ENCODE peak calls at places on chromosomes 12 and 14, in seven cellular contexts. One of them, this sample, is unnamed.

GRCh38 chr12:52403561-52403960 is 2.6 kb downstream of the KRT82 start:
- DNase-seq in left ventricle myocardium inferior: no peak
- DNase-seq in heart right ventricle: no peak
- DNase-seq in Peyer's patch: no peak
- DNase-seq in mucosa of descending colon: no peak
- DNase-seq in cardiac fibroblast: no peak
- DNase-seq in cardiac muscle cell: no peak
- DNase-seq in this sample: no peak

GRCh38 chr14:64233791-64234190 is 60.4 kb downstream of the ESR2 start:
- DNase-seq in left ventricle myocardium inferior: no peak
- DNase-seq in heart right ventricle: no peak
- DNase-seq in Peyer's patch: no peak
- DNase-seq in mucosa of descending colon: no peak
- DNase-seq in cardiac fibroblast: no peak
- DNase-seq in cardiac muscle cell: no peak
- DNase-seq in this sample: no peak

GRCh38 chr14:34030864-34031263 is 80.0 kb upstream of the EGLN3 start:
- DNase-seq in left ventricle myocardium inferior: peak; percentile 45
- DNase-seq in heart right ventricle: peak; percentile 73
- DNase-seq in Peyer's patch: peak; percentile 59
- DNase-seq in mucosa of descending colon: peak; percentile 65
- DNase-seq in cardiac fibroblast: peak; percentile 71
- DNase-seq in cardiac muscle cell: peak; percentile 89
- DNase-seq in this sample: no peak

GRCh38 chr12:93025145-93026103 is 96.3 kb upstream of the EEA1 start:
- DNase-seq in left ventricle myocardium inferior: no peak
- DNase-seq in heart right ventricle: peak; percentile 28
- DNase-seq in Peyer's patch: no peak
- DNase-seq in mucosa of descending colon: peak; percentile 68
- DNase-seq in cardiac fibroblast: peak; percentile 88
- DNase-seq in cardiac muscle cell: peak; percentile 85
- DNase-seq in this sample: peak; percentile 78

GRCh38 chr14:96277890-96278289 is 21.9 kb downstream of the BDKRB1 start:
- DNase-seq in left ventricle myocardium inferior: no peak
- DNase-seq in heart right ventricle: no peak
- DNase-seq in Peyer's patch: no peak
- DNase-seq in mucosa of descending colon: no peak
- DNase-seq in cardiac fibroblast: no peak
- DNase-seq in cardiac muscle cell: no peak
- DNase-seq in this sample: no peak

GRCh38 chr12:1947081-1947480 is 28.6 kb upstream of the CACNA2D4 start:
- DNase-seq in left ventricle myocardium inferior: no peak
- DNase-seq in heart right ventricle: no peak
- DNase-seq in Peyer's patch: no peak
- DNase-seq in mucosa of descending colon: no peak
- DNase-seq in cardiac fibroblast: peak; percentile 17
- DNase-seq in cardiac muscle cell: peak; percentile 67
- DNase-seq in this sample: no peak

GRCh38 chr14:101986953-101987352 is 22.6 kb downstream of the DYNC1H1 start:
- DNase-seq in left ventricle myocardium inferior: no peak
- DNase-seq in heart right ventricle: no peak
- DNase-seq in Peyer's patch: no peak
- DNase-seq in mucosa of descending colon: no peak
- DNase-seq in cardiac fibroblast: no peak
- DNase-seq in cardiac muscle cell: no peak
- DNase-seq in this sample: no peak

GRCh38 chr14:77654001-77654431 is 37.6 kb upstream of the SPTLC2 start:
- DNase-seq in left ventricle myocardium inferior: no peak
- DNase-seq in heart right ventricle: no peak
- DNase-seq in Peyer's patch: no peak
- DNase-seq in mucosa of descending colon: no peak
- DNase-seq in cardiac fibroblast: no peak
- DNase-seq in cardiac muscle cell: no peak
- DNase-seq in this sample: no peak

GRCh38 chr12:32126720-32127119 is 20.1 kb downstream of the BICD1 start:
- DNase-seq in left ventricle myocardium inferior: no peak
- DNase-seq in heart right ventricle: no peak
- DNase-seq in Peyer's patch: no peak
- DNase-seq in mucosa of descending colon: no peak
- DNase-seq in cardiac fibroblast: peak; percentile 44
- DNase-seq in cardiac muscle cell: no peak
- DNase-seq in this sample: peak; percentile 76

GRCh38 chr12:2963760-2964292 is 4.6 kb downstream of the TEAD4 start:
- DNase-seq in left ventricle myocardium inferior: peak; percentile 47
- DNase-seq in heart right ventricle: peak; percentile 76
- DNase-seq in Peyer's patch: no peak
- DNase-seq in mucosa of descending colon: no peak
- DNase-seq in cardiac fibroblast: peak; percentile 53
- DNase-seq in cardiac muscle cell: peak; percentile 21
- DNase-seq in this sample: no peak

GRCh38 chr14:49895480-49895879 is 2.6 kb downstream of the ARF6 start:
- DNase-seq in left ventricle myocardium inferior: no peak
- DNase-seq in heart right ventricle: no peak
- DNase-seq in Peyer's patch: no peak
- DNase-seq in mucosa of descending colon: no peak
- DNase-seq in cardiac fibroblast: peak; percentile 51
- DNase-seq in cardiac muscle cell: no peak
- DNase-seq in this sample: peak; percentile 36

DNA sequence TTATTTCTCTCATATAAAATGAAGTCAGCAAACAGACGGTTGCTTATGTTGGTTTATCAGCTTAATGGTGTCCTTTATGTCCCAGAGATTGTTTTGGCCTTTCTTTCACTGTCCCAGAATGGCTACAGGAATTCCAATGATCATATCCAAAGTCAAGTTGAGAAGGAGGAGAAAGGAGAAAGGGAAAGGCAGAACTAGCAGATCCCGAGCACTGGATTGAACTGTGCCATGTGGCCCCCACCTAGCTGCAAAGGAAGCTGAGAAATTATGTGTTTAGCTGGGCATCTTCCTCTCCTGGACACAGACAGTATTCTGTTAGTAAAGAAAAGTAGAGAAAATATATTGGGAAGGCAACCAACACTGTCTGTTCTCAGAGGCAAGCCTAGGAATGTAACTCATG is 90.7 kb upstream of the ANO4 start:
- DNase-seq in left ventricle myocardium inferior: no peak
- DNase-seq in heart right ventricle: no peak
- DNase-seq in Peyer's patch: no peak
- DNase-seq in mucosa of descending colon: no peak
- DNase-seq in cardiac fibroblast: no peak
- DNase-seq in cardiac muscle cell: no peak
- DNase-seq in this sample: no peak
- TF ChIP-seq CTCF in left ventricle myocardium inferior: no peak
- TF ChIP-seq CTCF in heart right ventricle: no peak
- TF ChIP-seq CTCF in Peyer's patch: no peak
- TF ChIP-seq CTCF in mucosa of descending colon: no peak
- TF ChIP-seq CTCF in cardiac fibroblast: no peak
- TF ChIP-seq CTCF in cardiac muscle cell: no peak
- TF ChIP-seq CTCF in this sample: no peak

DNA sequence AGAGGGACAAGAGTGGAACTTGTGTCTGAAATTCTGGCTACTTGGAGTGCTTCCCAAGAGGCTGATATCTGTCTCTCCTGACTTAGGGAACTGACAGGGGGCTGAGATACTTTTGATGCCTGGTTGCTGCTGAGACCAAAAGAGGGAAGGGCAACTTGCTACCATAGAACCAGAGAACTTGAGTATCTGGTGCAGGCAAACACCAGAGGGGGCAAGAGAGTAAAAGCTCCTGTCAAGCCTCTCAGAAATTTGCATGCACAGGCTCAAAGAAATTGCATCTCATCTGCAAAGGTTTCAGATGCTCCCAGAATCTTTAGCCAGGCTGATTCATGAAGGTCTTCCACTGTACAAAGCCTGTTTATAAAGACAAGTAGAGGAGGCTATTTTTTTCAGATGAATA is 391.3 kb upstream of the FOXG1 start:
- DNase-seq in left ventricle myocardium inferior: no peak
- DNase-seq in heart right ventricle: no peak
- DNase-seq in Peyer's patch: no peak
- DNase-seq in mucosa of descending colon: peak; percentile 2
- DNase-seq in cardiac fibroblast: peak; percentile 52
- DNase-seq in cardiac muscle cell: peak; percentile 79
- DNase-seq in this sample: peak; percentile 64
- TF ChIP-seq CTCF in left ventricle myocardium inferior: no peak
- TF ChIP-seq CTCF in heart right ventricle: no peak
- TF ChIP-seq CTCF in Peyer's patch: no peak
- TF ChIP-seq CTCF in mucosa of descending colon: no peak
- TF ChIP-seq CTCF in cardiac fibroblast: peak; percentile 48
- TF ChIP-seq CTCF in cardiac muscle cell: peak; percentile 76
- TF ChIP-seq CTCF in this sample: peak; percentile 88

GRCh38 chr12:130281157-130281799 is 56.4 kb upstream of the PIWIL1 start:
- DNase-seq in left ventricle myocardium inferior: no peak
- DNase-seq in heart right ventricle: no peak
- DNase-seq in Peyer's patch: no peak
- DNase-seq in mucosa of descending colon: peak; percentile 18
- DNase-seq in cardiac fibroblast: no peak
- DNase-seq in cardiac muscle cell: no peak
- DNase-seq in this sample: no peak

GRCh38 chr12:130286041-130286440 is 51.6 kb upstream of the PIWIL1 start:
- DNase-seq in left ventricle myocardium inferior: no peak
- DNase-seq in heart right ventricle: no peak
- DNase-seq in Peyer's patch: no peak
- DNase-seq in mucosa of descending colon: no peak
- DNase-seq in cardiac fibroblast: no peak
- DNase-seq in cardiac muscle cell: no peak
- DNase-seq in this sample: no peak

GRCh38 chr12:130280226-130280625 is 57.5 kb upstream of the PIWIL1 start:
- DNase-seq in left ventricle myocardium inferior: no peak
- DNase-seq in heart right ventricle: no peak
- DNase-seq in Peyer's patch: no peak
- DNase-seq in mucosa of descending colon: no peak
- DNase-seq in cardiac fibroblast: no peak
- DNase-seq in cardiac muscle cell: no peak
- DNase-seq in this sample: no peak
- TF ChIP-seq CTCF in left ventricle myocardium inferior: no peak
- TF ChIP-seq CTCF in heart right ventricle: no peak
- TF ChIP-seq CTCF in Peyer's patch: no peak
- TF ChIP-seq CTCF in mucosa of descending colon: no peak
- TF ChIP-seq CTCF in cardiac fibroblast: no peak
- TF ChIP-seq CTCF in cardiac muscle cell: no peak
- TF ChIP-seq CTCF in this sample: no peak

GRCh38 chr14:93156693-93157369 is 27.9 kb downstream of the MOAP1 start:
- DNase-seq in left ventricle myocardium inferior: no peak
- DNase-seq in heart right ventricle: no peak
- DNase-seq in Peyer's patch: no peak
- DNase-seq in mucosa of descending colon: no peak
- DNase-seq in cardiac fibroblast: no peak
- DNase-seq in cardiac muscle cell: no peak
- DNase-seq in this sample: peak; percentile 21

GRCh38 chr14:93163570-93163969 is 21.1 kb downstream of the MOAP1 start:
- DNase-seq in left ventricle myocardium inferior: no peak
- DNase-seq in heart right ventricle: no peak
- DNase-seq in Peyer's patch: no peak
- DNase-seq in mucosa of descending colon: no peak
- DNase-seq in cardiac fibroblast: no peak
- DNase-seq in cardiac muscle cell: no peak
- DNase-seq in this sample: no peak

GRCh38 chr14:93155667-93156066 is 29.0 kb downstream of the MOAP1 start:
- DNase-seq in left ventricle myocardium inferior: no peak
- DNase-seq in heart right ventricle: no peak
- DNase-seq in Peyer's patch: no peak
- DNase-seq in mucosa of descending colon: no peak
- DNase-seq in cardiac fibroblast: no peak
- DNase-seq in cardiac muscle cell: peak; percentile 18
- DNase-seq in this sample: peak; percentile 50

GRCh38 chr14:93161411-93161940 is 23.2 kb downstream of the MOAP1 start:
- DNase-seq in left ventricle myocardium inferior: no peak
- DNase-seq in heart right ventricle: no peak
- DNase-seq in Peyer's patch: no peak
- DNase-seq in mucosa of descending colon: no peak
- DNase-seq in cardiac fibroblast: no peak
- DNase-seq in cardiac muscle cell: no peak
- DNase-seq in this sample: no peak

GRCh38 chr14:93160353-93160801 is 24.3 kb downstream of the MOAP1 start:
- DNase-seq in left ventricle myocardium inferior: no peak
- DNase-seq in heart right ventricle: no peak
- DNase-seq in Peyer's patch: no peak
- DNase-seq in mucosa of descending colon: peak; percentile 42
- DNase-seq in cardiac fibroblast: peak; percentile 25
- DNase-seq in cardiac muscle cell: peak; percentile 30
- DNase-seq in this sample: peak; percentile 40
- TF ChIP-seq CTCF in left ventricle myocardium inferior: peak; percentile 49
- TF ChIP-seq CTCF in heart right ventricle: peak; percentile 26
- TF ChIP-seq CTCF in Peyer's patch: peak; percentile 26
- TF ChIP-seq CTCF in mucosa of descending colon: no peak
- TF ChIP-seq CTCF in cardiac fibroblast: peak; percentile 56
- TF ChIP-seq CTCF in cardiac muscle cell: peak; percentile 42
- TF ChIP-seq CTCF in this sample: peak; percentile 61

DNA sequence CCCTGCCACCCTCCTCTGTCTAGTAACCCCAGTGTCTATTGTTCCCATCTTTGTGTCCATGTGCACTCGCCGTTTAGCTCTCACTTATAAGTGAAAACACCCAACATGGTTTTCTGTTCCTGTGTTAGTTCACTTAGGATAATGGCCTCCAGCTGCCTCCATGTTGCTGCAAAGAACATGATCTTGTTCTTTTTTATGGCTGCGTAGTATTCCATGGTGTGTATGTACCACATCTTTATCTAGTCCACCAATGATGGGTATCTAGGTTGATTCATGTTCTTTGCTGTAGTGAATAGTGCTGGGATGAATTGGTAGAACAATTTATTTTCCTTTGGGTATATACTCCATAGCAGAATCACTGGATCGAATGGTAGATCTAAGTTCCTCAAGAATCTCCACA is 51.0 kb upstream of the RFLNA start:
- DNase-seq in left ventricle myocardium inferior: no peak
- DNase-seq in heart right ventricle: no peak
- DNase-seq in Peyer's patch: no peak
- DNase-seq in mucosa of descending colon: no peak
- DNase-seq in cardiac fibroblast: no peak
- DNase-seq in cardiac muscle cell: no peak
- DNase-seq in this sample: no peak
- TF ChIP-seq CTCF in left ventricle myocardium inferior: no peak
- TF ChIP-seq CTCF in heart right ventricle: no peak
- TF ChIP-seq CTCF in Peyer's patch: no peak
- TF ChIP-seq CTCF in mucosa of descending colon: no peak
- TF ChIP-seq CTCF in cardiac fibroblast: no peak
- TF ChIP-seq CTCF in cardiac muscle cell: no peak
- TF ChIP-seq CTCF in this sample: no peak

GRCh38 chr12:401235-402126 is at the start of gene CCDC77:
- DNase-seq in left ventricle myocardium inferior: peak; percentile 89
- DNase-seq in heart right ventricle: peak; percentile 92
- DNase-seq in Peyer's patch: peak; percentile 96
- DNase-seq in mucosa of descending colon: peak; percentile 93
- DNase-seq in cardiac fibroblast: peak; percentile 93
- DNase-seq in cardiac muscle cell: peak; percentile 94
- DNase-seq in this sample: peak; percentile 93
- TF ChIP-seq CTCF in left ventricle myocardium inferior: peak; percentile 43
- TF ChIP-seq CTCF in heart right ventricle: peak; percentile 61
- TF ChIP-seq CTCF in Peyer's patch: peak; percentile 15
- TF ChIP-seq CTCF in mucosa of descending colon: peak; percentile 15
- TF ChIP-seq CTCF in cardiac fibroblast: peak; percentile 31
- TF ChIP-seq CTCF in cardiac muscle cell: peak; percentile 36
- TF ChIP-seq CTCF in this sample: peak; percentile 32

GRCh38 chr14:31934767-31935266 is 142.3 kb upstream of the ARHGAP5 start:
- DNase-seq in left ventricle myocardium inferior: peak; percentile 26
- DNase-seq in heart right ventricle: peak; percentile 67
- DNase-seq in Peyer's patch: peak; percentile 70
- DNase-seq in mucosa of descending colon: peak; percentile 76
- DNase-seq in cardiac fibroblast: peak; percentile 66
- DNase-seq in cardiac muscle cell: peak; percentile 81
- DNase-seq in this sample: peak; percentile 75
- TF ChIP-seq CTCF in left ventricle myocardium inferior: peak; percentile 73
- TF ChIP-seq CTCF in heart right ventricle: peak; percentile 73
- TF ChIP-seq CTCF in Peyer's patch: peak; percentile 72
- TF ChIP-seq CTCF in mucosa of descending colon: no peak
- TF ChIP-seq CTCF in cardiac fibroblast: peak; percentile 45
- TF ChIP-seq CTCF in cardiac muscle cell: peak; percentile 68
- TF ChIP-seq CTCF in this sample: peak; percentile 80